ENCODE peak calls at places on chromosome X, in six cellular contexts. F, S, W, U, B and H are unnamed samples.

GRCh38 chrX:21926527-21927278 is 13.8 kb upstream of the SMS start:
- DNase-seq in F (peak), B (no peak), U (no peak), W (no peak), S (peak), H (no peak)

GRCh38 chrX:47560179-47560830 is 700 bp upstream of the ARAF start:
- DNase-seq in F (no peak), U (no peak), W (no peak), B (no peak), S (no peak), H (no peak)

GRCh38 chrX:70755850-70756249 is 152.7 kb downstream of the TEX11 start:
- DNase-seq in S (no peak), F (no peak), W (peak), U (no peak), B (no peak), H (no peak)

GRCh38 chrX:102697506-102697905 is 14.7 kb upstream of the GPRASP2 start:
- DNase-seq in F (peak), W (no peak), S (no peak), U (no peak), B (no peak), H (no peak)

GRCh38 chrX:134604701-134605271 is 53.5 kb downstream of the PLAC1 start:
- DNase-seq in W (no peak), B (no peak), U (peak), F (no peak), S (no peak), H (peak)

GRCh38 chrX:1578511-1579173 is 12.8 kb upstream of the AKAP17A start:
- DNase-seq in W (no peak), U (no peak), S (no peak), F (no peak), B (peak), H (no peak)

GRCh38 chrX:103480526-103480925 is 38.8 kb downstream of the RAB40A start:
- DNase-seq in S (no peak), B (no peak), U (no peak), W (no peak), F (no peak), H (no peak)

GRCh38 chrX:101659601-101660063 is at the start of gene ARMCX2:
- DNase-seq in B (no peak), W (no peak), S (no peak), F (peak), U (peak), H (no peak)

GRCh38 chrX:111823703-111824102 is 52.3 kb upstream of the TRPC5OS start:
- DNase-seq in B (no peak), W (no peak), S (no peak), U (no peak), F (no peak), H (no peak)

GRCh38 chrX:129404670-129405008 is 118.7 kb downstream of the SMARCA1 start:
- DNase-seq in U (no peak), S (no peak), W (no peak), F (peak), B (no peak), H (no peak)

GRCh38 chrX:48083212-48083611 is 11.8 kb upstream of the ZNF630 start:
- DNase-seq in S (no peak), F (peak), B (no peak), U (peak), W (peak), H (peak)

GRCh38 chrX:40358994-40359393 is 221.8 kb upstream of the ATP6AP2 start:
- DNase-seq in S (no peak), B (no peak), U (no peak), F (no peak), W (no peak), H (no peak)

GRCh38 chrX:97842468-97843199 is 958.9 kb downstream of the RPA4 start:
- DNase-seq in F (no peak), W (no peak), S (no peak), U (no peak), B (no peak), H (no peak)

GRCh38 chrX:38008658-38009057 is 2.3 kb downstream of the SYTL5 start:
- DNase-seq in S (no peak), U (no peak), W (no peak), B (no peak), F (no peak), H (no peak)

GRCh38 chrX:108167211-108167872 is 75.8 kb downstream of the ATG4A start:
- DNase-seq in S (no peak), U (no peak), F (peak), W (no peak), B (no peak), H (no peak)

GRCh38 chrX:129726307-129727111 is 12.3 kb upstream of the XPNPEP2 start:
- DNase-seq in F (peak), W (no peak), S (peak), B (no peak), U (peak), H (peak)

GRCh38 chrX:52220936-52221335 is 36.2 kb downstream of the MAGED4 start:
- DNase-seq in F (no peak), W (no peak), B (no peak), S (no peak), U (no peak), H (no peak)

GRCh38 chrX:77694491-77694890 is 91.5 kb downstream of the ATRX start:
- DNase-seq in F (no peak), U (no peak), S (no peak), W (no peak), B (no peak), H (no peak)

GRCh38 chrX:16436348-16437188 is 213.4 kb upstream of the S100G start:
- DNase-seq in U (peak), B (no peak), W (peak), S (peak), F (peak), H (peak)

GRCh38 chrX:15815779-15816452 is 25.6 kb downstream of the ZRSR2 start:
- DNase-seq in W (no peak), S (no peak), U (no peak), B (no peak), F (no peak), H (peak)

GRCh38 chrX:153338836-153339235 is 4.9 kb downstream of the ZNF275 start:
- DNase-seq in F (no peak), U (no peak), B (no peak), W (no peak), S (no peak), H (no peak)

GRCh38 chrX:143669395-143669794 is 33.5 kb upstream of the SLITRK4 start:
- DNase-seq in B (no peak), U (no peak), S (no peak), W (no peak), F (no peak), H (no peak)

GRCh38 chrX:38278682-38279081 is 48.6 kb downstream of the RPGR start:
- DNase-seq in F (no peak), B (no peak), U (no peak), W (no peak), S (no peak), H (no peak)

GRCh38 chrX:46059316-46059715 is 485.9 kb downstream of the ZNF674 start:
- DNase-seq in F (no peak), W (no peak), U (no peak), S (no peak), B (no peak), H (no peak)

GRCh38 chrX:57380026-57380796 is 93.7 kb downstream of the FAAH2 start:
- DNase-seq in F (no peak), W (no peak), U (no peak), B (no peak), S (no peak), H (no peak)

GRCh38 chrX:57899064-57899463 is 11.2 kb downstream of the ZXDA start:
- DNase-seq in S (no peak), F (no peak), B (no peak), U (no peak), W (no peak), H (no peak)

GRCh38 chrX:45306794-45307193 is 106.1 kb upstream of the DIPK2B start:
- DNase-seq in U (no peak), F (no peak), B (no peak), W (no peak), S (no peak), H (no peak)

GRCh38 chrX:24231169-24231568 is 81.6 kb downstream of the ZFX start:
- DNase-seq in U (no peak), S (peak), W (no peak), F (peak), B (no peak), H (peak)

GRCh38 chrX:31392541-31392940 is 320.7 kb upstream of the FTHL17 start:
- DNase-seq in U (no peak), S (no peak), W (no peak), F (no peak), B (no peak), H (no peak)

GRCh38 chrX:139203681-139204575 is 326.6 kb upstream of the F9 start:
- DNase-seq in U (no peak), W (no peak), B (no peak), F (no peak), S (no peak), H (no peak)

GRCh38 chrX:12974797-12975669 is at the start of gene TMSB4X:
- DNase-seq in W (peak), U (peak), B (no peak), F (peak), S (no peak), H (peak)

GRCh38 chrX:10564484-10564883 is 55.9 kb downstream of the MID1 start:
- DNase-seq in W (no peak), B (no peak), U (no peak), F (no peak), S (no peak), H (no peak)

GRCh38 chrX:10567136-10567535 is 53.2 kb downstream of the MID1 start:
- DNase-seq in B (no peak), W (no peak), S (no peak), F (no peak), U (no peak), H (no peak)

GRCh38 chrX:10569946-10570345 is 50.4 kb downstream of the MID1 start:
- DNase-seq in S (no peak), U (no peak), B (no peak), F (peak), W (no peak), H (no peak)

GRCh38 chrX:10568428-10568827 is 52.0 kb downstream of the MID1 start:
- DNase-seq in U (no peak), F (no peak), S (no peak), B (no peak), W (no peak), H (no peak)

DNA sequence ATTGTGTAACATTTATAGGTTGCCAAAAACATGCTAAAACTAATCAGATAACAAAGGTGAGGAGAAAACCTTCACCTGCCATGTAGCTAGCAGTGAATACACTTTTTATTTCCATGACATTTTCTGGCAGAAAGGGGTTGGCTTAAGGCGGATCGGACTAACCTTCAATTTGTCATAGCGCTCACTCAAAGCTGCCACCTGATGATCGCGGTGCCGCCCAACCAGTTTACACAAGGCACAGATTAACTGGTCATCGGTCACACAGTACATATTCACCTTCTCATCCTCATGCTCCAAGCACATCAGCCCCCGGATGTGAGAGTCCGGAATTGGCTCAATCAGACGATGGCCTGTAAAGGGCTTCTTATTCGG is 53.7 kb downstream of the MID1 start:
- DNase-seq in S (no peak), U (no peak), W (no peak), B (no peak), F (no peak), H (no peak)
- H3K4me3 ChIP-seq in S (no peak), U (no peak), W (no peak), B (no peak), F (no peak), H (no peak)

DNA sequence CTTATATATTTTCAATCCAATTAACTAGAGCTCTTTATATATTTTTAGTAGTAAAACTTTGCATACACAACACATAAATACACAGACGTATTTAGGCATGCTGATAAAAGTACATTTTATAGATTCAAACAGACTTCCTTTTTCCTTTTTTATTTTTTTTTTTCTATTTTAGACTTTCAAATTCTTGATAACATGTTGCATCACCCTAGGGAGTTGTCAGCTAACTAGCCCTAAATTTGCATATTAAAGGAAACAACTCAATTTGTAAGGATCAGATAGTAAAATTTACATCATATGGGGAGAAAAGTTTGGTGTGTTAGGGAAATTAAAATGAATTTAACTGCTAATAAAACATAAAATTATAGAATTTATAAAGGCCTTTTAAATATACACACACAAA is 47.4 kb upstream of the APOOL start:
- DNase-seq in U (no peak), S (no peak), B (no peak), W (no peak), F (no peak), H (no peak)
- H3K4me3 ChIP-seq in U (no peak), S (no peak), B (no peak), W (no peak), F (no peak), H (no peak)

GRCh38 chrX:2875136-2875481 is 46.4 kb downstream of the GYG2 start:
- DNase-seq in S (no peak), F (no peak), B (no peak), W (no peak), U (no peak), H (no peak)
- H3K4me3 ChIP-seq in S (no peak), F (no peak), B (no peak), W (no peak), U (no peak), H (no peak)

GRCh38 chrX:32489125-32489524 is 722.2 kb downstream of the DMD start:
- DNase-seq in B (no peak), U (no peak), F (no peak), S (no peak), W (no peak), H (no peak)
- H3K4me3 ChIP-seq in B (no peak), U (no peak), F (no peak), S (no peak), W (no peak), H (no peak)

GRCh38 chrX:150366951-150367545 is 3.9 kb downstream of the MAMLD1 start:
- DNase-seq in S (no peak), F (peak), U (no peak), W (no peak), B (no peak), H (no peak)
- H3K4me3 ChIP-seq in S (peak), F (peak), U (peak), W (no peak), B (peak), H (no peak)